ENCODE peak calls at places on chromosomes 16 and 17, in four cellular contexts. J, B, H and S are unnamed samples. For H3K36me3, the result is how much of the 10 kb centered on the place peaks cover.

GRCh38 chr17:50028207-50029120 is 27.4 kb upstream of the ITGA3 start:
- DNase-seq in B (peak), H (peak), J (no peak), S (no peak)

GRCh38 chr17:61627658-61628057 is 36.6 kb upstream of the NACA2 start:
- DNase-seq in J (no peak), B (no peak), H (no peak), S (no peak)

GRCh38 chr17:46974086-46974485 is 5.0 kb downstream of the RPRML start:
- DNase-seq in H (no peak), B (no peak), J (no peak), S (no peak)

GRCh38 chr16:590165-590874 is 454 bp downstream of the RAB40C start:
- DNase-seq in J (peak), B (peak), H (no peak), S (no peak)

GRCh38 chr17:16407911-16408588 is 7.3 kb upstream of the TRPV2 start:
- DNase-seq in B (peak), H (peak), J (no peak), S (no peak)

GRCh38 chr16:1054660-1055556 is 17.6 kb upstream of the SSTR5 start:
- DNase-seq in H (no peak), B (peak), J (peak), S (no peak)

GRCh38 chr16:14071576-14072271 is 605 bp downstream of the MRTFB start:
- DNase-seq in B (no peak), H (peak), J (no peak), S (no peak)

GRCh38 chr16:30715777-30716445 is 16.9 kb downstream of the SRCAP start:
- DNase-seq in J (peak), B (peak), H (no peak), S (no peak)

GRCh38 chr17:50495918-50496317 is 12.3 kb upstream of the MYCBPAP start:
- DNase-seq in H (no peak), J (no peak), B (peak), S (no peak)

GRCh38 chr17:4679652-4680051 is 24.3 kb downstream of the PELP1 start:
- DNase-seq in J (no peak), B (peak), H (no peak), S (no peak)

GRCh38 chr16:53809088-53809951 is 105.4 kb downstream of the FTO start:
- DNase-seq in H (no peak), J (no peak), B (peak), S (no peak)

DNA sequence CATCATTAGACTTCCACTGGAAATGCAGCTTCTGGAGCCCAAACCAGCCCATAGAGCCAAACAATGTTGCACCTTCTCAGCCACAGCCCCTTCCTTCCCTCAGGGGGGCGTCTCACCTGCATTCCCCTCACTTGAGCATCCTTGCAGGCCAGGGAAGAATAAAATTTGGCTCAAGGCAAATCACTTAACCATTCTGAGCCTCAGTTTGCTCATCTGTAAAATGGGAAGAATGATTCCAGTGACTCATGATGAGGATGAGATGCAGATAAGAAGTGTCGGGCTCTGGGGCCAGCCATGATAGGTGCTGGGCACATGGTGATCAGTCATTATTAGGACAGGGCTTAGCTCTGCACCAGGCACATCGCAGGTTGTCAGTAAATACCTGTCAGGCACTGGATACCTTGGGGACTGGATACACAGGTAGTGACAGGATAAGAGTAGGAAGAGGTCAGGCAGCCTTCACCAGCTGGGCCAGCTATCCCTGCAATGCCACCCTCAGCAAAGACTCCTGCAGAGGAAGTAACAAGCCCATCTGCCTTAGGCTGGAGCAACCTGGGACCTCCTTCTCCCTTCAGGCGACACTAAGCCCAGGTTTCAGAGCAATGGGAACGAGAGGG is 208.0 kb upstream of the TNRC6C start:
- DNase-seq in H (no peak), B (no peak), J (no peak), S (no peak)
- H3K36me3 ChIP-seq in H (under half), B (under half), J (under half), S (under half)

GRCh38 chr16:84773312-84773711 is 46.5 kb upstream of the CRISPLD2 start:
- DNase-seq in H (no peak), J (no peak), B (no peak), S (no peak)

GRCh38 chr16:84775262-84775810 is 44.4 kb upstream of the CRISPLD2 start:
- DNase-seq in J (no peak), B (no peak), H (no peak), S (no peak)

GRCh38 chr16:84778720-84779119 is 41.1 kb upstream of the CRISPLD2 start:
- DNase-seq in B (no peak), H (no peak), J (no peak), S (no peak)

GRCh38 chr16:84777435-84777834 is 42.4 kb upstream of the CRISPLD2 start:
- DNase-seq in H (no peak), J (no peak), B (no peak), S (no peak)

DNA sequence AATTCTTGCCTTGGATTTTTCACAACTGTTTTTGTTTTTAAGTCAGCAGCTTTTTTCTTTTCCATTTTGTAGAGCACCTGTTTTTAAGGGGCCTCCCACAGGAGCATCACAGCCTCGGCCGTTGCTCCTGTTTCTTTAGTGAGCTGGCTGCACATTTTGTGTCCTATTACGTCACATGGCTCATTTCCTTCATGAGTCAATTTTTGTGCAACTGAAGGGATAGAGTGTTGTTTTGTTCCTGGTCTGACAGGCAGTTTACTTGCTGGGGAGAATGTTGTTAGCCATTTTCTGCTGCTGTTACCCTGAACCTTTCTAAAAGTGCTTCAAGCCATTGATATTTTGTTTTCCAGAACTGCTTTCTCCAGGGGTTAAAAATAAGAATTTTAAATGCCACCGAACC is 45.0 kb upstream of the CRISPLD2 start:
- DNase-seq in B (peak), J (no peak), H (peak), S (no peak)
- H3K36me3 ChIP-seq in B (half or more), J (half or more), H (half or more), S (under half)

DNA sequence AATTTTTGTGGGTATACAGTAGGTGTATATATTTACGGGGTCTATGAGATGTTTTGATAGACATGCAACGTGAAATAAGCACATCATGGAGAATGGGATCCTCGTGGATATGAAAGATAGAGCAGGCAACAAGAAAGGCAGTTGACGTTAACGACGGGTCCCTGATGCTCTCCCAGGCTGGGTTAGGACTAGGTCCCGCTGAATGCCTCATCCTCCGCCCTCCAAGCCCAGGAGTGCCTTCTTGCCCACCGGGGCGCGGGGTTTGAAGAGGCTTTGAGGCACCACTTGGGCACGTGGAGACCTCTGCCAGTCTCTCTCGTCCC is 9.5 kb upstream of the ZFP90 start:
- DNase-seq in H (no peak), J (no peak), B (no peak), S (no peak)
- H3K36me3 ChIP-seq in H (under half), J (under half), B (under half), S (under half)

GRCh38 chr16:84058664-84059063 is 16.1 kb upstream of the SLC38A8 start:
- DNase-seq in H (no peak), B (peak), J (no peak), S (no peak)
- H3K36me3 ChIP-seq in H (half or more), B (under half), J (half or more), S (half or more)

DNA sequence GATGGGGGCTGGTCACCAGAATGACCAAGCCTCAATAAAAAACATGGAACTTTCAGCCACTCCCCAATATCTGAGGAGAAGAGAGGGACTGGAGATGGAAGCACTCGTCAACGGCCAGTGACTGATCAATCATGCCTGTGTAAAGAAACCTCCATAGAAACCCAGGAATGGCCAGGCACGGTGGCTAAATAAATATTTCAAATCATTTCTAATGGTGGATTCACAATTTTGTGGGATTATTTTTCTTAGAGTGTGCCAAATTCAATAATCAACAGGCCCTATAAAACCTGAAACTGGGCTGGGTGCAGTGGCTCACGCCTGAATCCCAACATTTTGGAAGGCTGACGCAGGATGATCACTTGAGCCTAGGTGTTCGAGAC is 16.4 kb downstream of the NSMCE1 start:
- DNase-seq in H (no peak), B (no peak), J (no peak), S (no peak)
- H3K36me3 ChIP-seq in H (under half), B (under half), J (under half), S (under half)

GRCh38 chr16:70572050-70572925 is 48.7 kb downstream of the SF3B3 start:
- DNase-seq in J (no peak), H (no peak), B (peak), S (no peak)

GRCh38 chr16:70571623-70572022 is 48.0 kb downstream of the SF3B3 start:
- DNase-seq in H (no peak), J (no peak), B (no peak), S (no peak)

GRCh38 chr16:70569752-70570151 is 46.1 kb downstream of the SF3B3 start:
- DNase-seq in H (no peak), B (no peak), J (no peak), S (no peak)

GRCh38 chr16:70570967-70571570 is 47.5 kb downstream of the SF3B3 start:
- DNase-seq in B (no peak), H (no peak), J (no peak), S (no peak)

GRCh38 chr16:70568601-70569217 is 45.1 kb downstream of the SF3B3 start:
- DNase-seq in J (no peak), B (peak), H (no peak), S (no peak)
- H3K36me3 ChIP-seq in J (half or more), B (half or more), H (half or more), S (half or more)

DNA sequence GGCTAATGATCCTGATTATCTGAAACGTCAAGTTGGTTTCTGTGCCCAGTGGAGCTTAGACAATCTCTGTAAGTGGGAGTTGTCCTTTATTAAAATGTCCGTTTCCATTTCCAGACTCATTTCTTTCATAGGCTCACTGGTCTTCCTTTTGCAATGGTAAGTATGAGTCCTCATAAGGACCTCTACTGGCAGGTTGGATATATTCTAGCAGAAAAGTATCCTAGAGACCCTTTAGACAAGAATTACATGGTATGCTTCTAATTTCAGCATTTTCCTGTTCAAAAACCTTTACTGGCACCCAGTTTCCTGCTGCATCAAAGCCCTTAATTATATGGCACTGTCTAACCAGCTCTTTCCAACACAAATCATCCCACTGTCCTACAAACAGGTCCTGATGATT is 28.1 kb upstream of the ARL2BP start:
- DNase-seq in J (no peak), H (no peak), B (no peak), S (no peak)
- H3K36me3 ChIP-seq in J (half or more), H (half or more), B (half or more), S (half or more)

DNA sequence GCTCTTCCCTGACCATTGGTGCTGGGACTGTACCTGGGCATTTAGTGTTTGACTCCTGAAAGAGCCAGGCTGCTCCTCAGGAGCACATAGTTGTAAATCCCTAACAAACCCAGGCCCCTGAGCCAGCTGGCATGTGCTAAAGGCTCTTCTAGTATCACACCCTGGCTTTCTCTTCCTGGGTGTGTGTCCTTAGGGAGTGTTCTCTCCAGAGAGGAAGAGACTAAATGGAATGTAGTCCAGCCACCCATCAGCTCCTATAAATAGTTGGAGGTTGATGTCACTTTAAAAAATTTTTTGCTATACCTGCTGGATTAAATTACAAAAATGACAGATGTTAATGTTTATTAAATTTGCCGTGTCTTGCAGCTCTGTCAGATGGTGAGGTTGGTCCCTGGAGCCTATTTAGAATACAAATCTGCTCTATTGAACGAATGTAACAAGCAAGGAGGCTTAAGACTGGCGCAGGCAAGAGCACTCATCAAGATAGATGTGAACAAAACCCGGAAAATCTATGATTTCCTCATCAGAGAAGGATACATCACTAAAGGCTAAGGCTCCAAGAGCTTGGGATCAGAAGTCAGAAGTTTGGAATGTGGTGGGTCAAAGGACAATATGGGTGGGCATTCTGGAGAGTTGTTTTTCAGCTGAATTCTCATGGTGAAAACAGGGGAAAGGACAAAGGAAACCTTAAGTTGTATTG is 13.1 kb upstream of the DUSP14 start:
- DNase-seq in J (no peak), B (peak), H (no peak), S (no peak)
- H3K36me3 ChIP-seq in J (under half), B (under half), H (half or more), S (under half)

GRCh38 chr17:75991396-75991795 is 9.3 kb upstream of the CDK3 start:
- DNase-seq in B (no peak), J (no peak), H (no peak), S (no peak)

GRCh38 chr17:75995385-75995925 is 5.2 kb upstream of the CDK3 start:
- DNase-seq in B (no peak), H (no peak), J (no peak), S (no peak)

GRCh38 chr17:75996665-75997590 is 3.7 kb upstream of the CDK3 start:
- DNase-seq in B (peak), H (peak), J (no peak), S (no peak)

GRCh38 chr17:75998327-75998795 is 2.3 kb upstream of the CDK3 start:
- DNase-seq in B (no peak), J (no peak), H (no peak), S (no peak)

GRCh38 chr17:75994802-75995350 is 5.8 kb upstream of the CDK3 start:
- DNase-seq in H (no peak), B (no peak), J (no peak), S (no peak)
- H3K36me3 ChIP-seq in H (half or more), B (under half), J (under half), S (under half)